ENCODE peak calls at places on chromosomes 1 and 21, in five cellular contexts. X is A673, Y is hepatocyte, H is foreskin fibroblast, D is adrenal gland. T is an unnamed sample.

GRCh38 chr1:226877669-226878068 is 7.3 kb downstream of the PSEN2 start:
- DNase-seq in X (no peak), Y (no peak), D (no peak), H (no peak), T (no peak)

GRCh38 chr1:78622548-78622947 is 2.3 kb downstream of the IFI44L start:
- DNase-seq in H (no peak), D (no peak), Y (no peak), X (no peak), T (no peak)

GRCh38 chr1:54546651-54547348 is 1.2 kb upstream of the ACOT11 start:
- DNase-seq in Y (peak; percentile 30), X (no peak), D (no peak), H (no peak), T (no peak)

GRCh38 chr1:52365091-52365745 is 787 bp downstream of the CC2D1B start:
- DNase-seq in H (peak; percentile 72), X (peak; percentile 45), D (peak; percentile 79), Y (peak; percentile 81), T (peak; percentile 73)

GRCh38 chr1:45934947-45935346 is 131.5 kb downstream of the MAST2 start:
- DNase-seq in H (no peak), X (no peak), Y (no peak), D (no peak), T (no peak)

GRCh38 chr1:3222042-3222692 is 153.2 kb downstream of the PRDM16 start:
- DNase-seq in Y (peak; percentile 90), D (no peak), X (no peak), H (no peak), T (no peak)

GRCh38 chr1:47554901-47555300 is 117.1 kb downstream of the FOXD2 start:
- DNase-seq in D (peak; percentile 38), X (no peak), Y (no peak), H (peak; percentile 23), T (peak; percentile 53)

GRCh38 chr1:21659099-21659923 is 9.8 kb downstream of the RAP1GAP start:
- DNase-seq in H (no peak), D (peak; percentile 89), X (peak; percentile 75), Y (peak; percentile 91), T (peak; percentile 56)

GRCh38 chr1:30749691-30750583 is 7.6 kb downstream of the LAPTM5 start:
- DNase-seq in D (no peak), Y (no peak), X (no peak), H (no peak), T (no peak)

GRCh38 chr1:218182455-218182854 is 102.6 kb upstream of the RRP15 start:
- DNase-seq in H (no peak), X (no peak), Y (no peak), D (no peak), T (no peak)

GRCh38 chr1:47738560-47739182 is 258.5 kb downstream of the TRABD2B start:
- DNase-seq in X (peak; percentile 61), Y (peak; percentile 82), H (peak; percentile 20), D (peak; percentile 62), T (peak; percentile 15)

GRCh38 chr1:32877211-32878110 is 6.7 kb upstream of the FNDC5 start:
- DNase-seq in H (no peak), D (peak; percentile 54), X (no peak), Y (no peak), T (no peak)

GRCh38 chr21:43903451-43904091 is 38.5 kb downstream of the AGPAT3 start:
- DNase-seq in D (peak; percentile 92), H (no peak), Y (no peak), X (no peak), T (no peak)

GRCh38 chr1:54904476-54905048 is 17.6 kb upstream of the DHCR24 start:
- DNase-seq in H (peak; percentile 89), X (peak; percentile 86), D (no peak), Y (no peak), T (peak; percentile 68)

GRCh38 chr1:233140974-233141373 is 154.6 kb downstream of the PCNX2 start:
- DNase-seq in X (no peak), H (no peak), D (no peak), Y (no peak), T (no peak)

GRCh38 chr1:115463347-115463746 is 125.3 kb upstream of the NGF start:
- DNase-seq in Y (peak; percentile 55), D (no peak), H (no peak), X (no peak), T (no peak)

DNA sequence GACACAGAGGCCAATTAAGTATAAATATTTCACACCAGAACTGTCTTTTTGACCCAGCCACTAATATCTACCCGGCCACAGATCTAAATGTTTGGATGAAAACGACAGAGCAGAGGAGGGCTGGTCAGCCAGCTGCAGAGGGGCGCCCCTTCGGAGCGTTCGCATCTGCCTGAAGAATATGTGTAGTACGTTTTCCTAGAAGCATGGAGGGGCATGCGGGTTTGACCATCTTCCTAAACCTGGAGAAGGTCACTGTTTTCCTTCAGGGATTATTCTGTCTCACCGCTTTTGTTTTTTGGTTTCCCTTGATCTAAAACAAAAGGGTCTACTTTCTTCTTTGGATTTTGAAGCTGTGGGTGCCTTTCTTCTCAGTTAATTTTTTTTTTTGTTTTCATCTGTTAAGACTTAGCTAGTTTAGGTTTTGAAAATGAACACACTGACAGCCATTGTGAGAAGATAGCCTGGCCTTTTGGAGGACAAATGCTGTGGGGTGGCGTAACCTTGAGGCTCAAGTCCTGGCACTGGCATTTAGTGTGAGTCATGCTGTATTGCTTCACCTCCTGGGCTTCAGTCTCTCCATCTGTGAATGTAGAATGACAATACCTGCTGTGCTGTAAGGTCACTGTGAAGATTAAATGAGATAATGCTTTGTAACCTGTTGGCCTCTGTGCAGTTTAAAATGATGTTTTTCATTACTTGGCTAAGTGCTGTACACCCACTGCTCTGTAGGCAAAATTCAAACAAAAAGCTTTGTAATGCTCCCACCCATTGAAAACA is 74.1 kb upstream of the IRF2BP2 start:
- DNase-seq in H (peak; percentile 83), X (no peak), Y (peak; percentile 75), D (peak; percentile 92), T (peak; percentile 58)
- TF ChIP-seq CTCF in H (no peak), X (no peak), Y (no peak), D (no peak), T (no peak)

GRCh38 chr1:59570524-59570923 is 244.2 kb upstream of the HOOK1 start:
- DNase-seq in D (peak; percentile 16), Y (no peak), H (no peak), X (no peak), T (peak; percentile 48)
- H3K4me3 ChIP-seq in D (no peak overlapping the region), Y (no peak overlapping the region), H (no peak overlapping the region), X (no peak overlapping the region), T (no peak overlapping the region)

GRCh38 chr1:88801575-88802208 is 89.7 kb downstream of the GTF2B start:
- DNase-seq in D (no peak), Y (no peak), X (peak; percentile 15), H (peak; percentile 7), T (peak; percentile 16)
- TF ChIP-seq CTCF in D (no peak), Y (no peak), X (no peak), H (no peak), T (no peak)

GRCh38 chr1:9239622-9240401 is 5.2 kb downstream of the H6PD start:
- DNase-seq in X (no peak), Y (peak; percentile 48), H (no peak), D (peak; percentile 80), T (peak; percentile 75)
- H3K4me3 ChIP-seq in X (no peak overlapping the region), Y (no peak overlapping the region), H (no peak overlapping the region), D (peak overlapping the region; percentile 37), T (no peak overlapping the region)

T was measured in astrocyte of the spinal cord.